ENCODE peak calls at places on chromosomes 12 and 14, in four cellular contexts. L is GM12878, Y is K562, I is HepG2. M is an unnamed sample.
A peak's percentile ranks its signal among the peaks of the same experiment; 100 is the strongest.

GRCh38 chr12:113659416-113659815 is 187.7 kb upstream of the LHX5 start:
- DNase-seq in L (no peak), Y (no peak), I (no peak), M (no peak)

GRCh38 chr14:75449703-75450102 is 21.9 kb downstream of the JDP2 start:
- DNase-seq in L (no peak), Y (no peak), I (no peak), M (no peak)

GRCh38 chr12:41228066-41228820 is 40.1 kb downstream of the PDZRN4 start:
- DNase-seq in L (no peak), Y (no peak), I (no peak), M (no peak)

GRCh38 chr14:25001096-25001982 is 48.6 kb downstream of the STXBP6 start:
- DNase-seq in L (no peak), Y (no peak), I (no peak), M (no peak)

GRCh38 chr12:20483776-20484175 is 115.4 kb downstream of the PDE3A start:
- DNase-seq in L (no peak), Y (no peak), I (no peak), M (no peak)

GRCh38 chr12:52395761-52396434 is 10.2 kb downstream of the KRT82 start:
- DNase-seq in L (no peak), Y (peak; percentile 57), I (peak; percentile 33), M (peak; percentile 21)

GRCh38 chr12:70831538-70831937 is 89.0 kb downstream of the PTPRR start:
- DNase-seq in L (no peak), Y (no peak), I (no peak), M (no peak)

GRCh38 chr14:61406198-61406597 is 84.8 kb downstream of the PRKCH start:
- DNase-seq in L (no peak), Y (no peak), I (no peak), M (peak; percentile 26)

GRCh38 chr12:2395352-2395977 is 342.7 kb downstream of the CACNA1C start:
- DNase-seq in L (no peak), Y (peak; percentile 73), I (peak; percentile 29), M (peak; percentile 79)

GRCh38 chr14:59325906-59326305 is 137.4 kb downstream of the DAAM1 start:
- DNase-seq in L (no peak), Y (no peak), I (no peak), M (no peak)

GRCh38 chr12:22982635-22983034 is 357.7 kb downstream of the ETNK1 start:
- DNase-seq in L (no peak), Y (no peak), I (no peak), M (no peak)

GRCh38 chr14:104332634-104333270 is 194.4 kb downstream of the KIF26A start:
- DNase-seq in L (no peak), Y (no peak), I (no peak), M (no peak)

GRCh38 chr12:70248916-70249315 is 5.7 kb downstream of the CNOT2 start:
- DNase-seq in L (no peak), Y (no peak), I (no peak), M (no peak)

GRCh38 chr14:72847721-72848120 is 46.2 kb downstream of the DPF3 start:
- DNase-seq in L (no peak), Y (no peak), I (no peak), M (no peak)

GRCh38 chr12:69002969-69003368 is 70.0 kb upstream of the CPM start:
- DNase-seq in L (no peak), Y (no peak), I (no peak), M (no peak)

GRCh38 chr12:68613209-68613904 is 2.7 kb downstream of the RAP1B start:
- DNase-seq in L (no peak), Y (no peak), I (no peak), M (no peak)

GRCh38 chr14:61192970-61193369 is 88.2 kb downstream of the TMEM30B start:
- DNase-seq in L (no peak), Y (no peak), I (no peak), M (no peak)

GRCh38 chr12:52836042-52836466 is 1.9 kb upstream of the KRT79 start:
- DNase-seq in L (no peak), Y (peak; percentile 50), I (no peak), M (no peak)

GRCh38 chr12:63982787-63983186 is 138.3 kb downstream of the SRGAP1 start:
- DNase-seq in L (no peak), Y (no peak), I (no peak), M (no peak)

GRCh38 chr12:98799822-98800221 is 154.7 kb downstream of the APAF1 start:
- DNase-seq in L (no peak), Y (no peak), I (no peak), M (no peak)

GRCh38 chr14:91038439-91038838 is 22.0 kb downstream of the RPS6KA5 start:
- DNase-seq in L (no peak), Y (no peak), I (no peak), M (no peak)

GRCh38 chr12:56518570-56518969 is 3.0 kb upstream of the RBMS2 start:
- DNase-seq in L (no peak), Y (no peak), I (peak; percentile 38), M (no peak)

GRCh38 chr12:119624971-119625370 is 31.4 kb downstream of the TMEM233 start:
- DNase-seq in L (no peak), Y (no peak), I (no peak), M (no peak)

GRCh38 chr12:4766445-4766844 is 46.2 kb downstream of the GALNT8 start:
- DNase-seq in L (no peak), Y (no peak), I (no peak), M (no peak)

GRCh38 chr12:24491968-24492367 is 456.9 kb downstream of the BCAT1 start:
- DNase-seq in L (no peak), Y (no peak), I (no peak), M (no peak)

GRCh38 chr12:3962661-3963483 is 89.7 kb upstream of the PARP11 start:
- DNase-seq in L (no peak), Y (no peak), I (no peak), M (no peak)

GRCh38 chr12:111448831-111449790 is 43.4 kb downstream of the SH2B3 start:
- DNase-seq in L (no peak), Y (no peak), I (no peak), M (no peak)

GRCh38 chr12:124790650-124791400 is 72.8 kb downstream of the SCARB1 start:
- DNase-seq in L (no peak), Y (no peak), I (no peak), M (no peak)

GRCh38 chr14:104938960-104939359 is 14.3 kb downstream of the PLD4 start:
- DNase-seq in L (no peak), Y (no peak), I (no peak), M (no peak)

GRCh38 chr12:67145692-67146091 is 123.5 kb upstream of the CAND1 start:
- DNase-seq in L (no peak), Y (no peak), I (no peak), M (no peak)

GRCh38 chr12:67148265-67148664 is 120.9 kb upstream of the CAND1 start:
- DNase-seq in L (no peak), Y (no peak), I (no peak), M (no peak)

GRCh38 chr12:67151891-67152290 is 117.3 kb upstream of the CAND1 start:
- DNase-seq in L (no peak), Y (no peak), I (no peak), M (no peak)

GRCh38 chr12:67147447-67147846 is 121.7 kb upstream of the CAND1 start:
- DNase-seq in L (no peak), Y (no peak), I (no peak), M (no peak)

DNA sequence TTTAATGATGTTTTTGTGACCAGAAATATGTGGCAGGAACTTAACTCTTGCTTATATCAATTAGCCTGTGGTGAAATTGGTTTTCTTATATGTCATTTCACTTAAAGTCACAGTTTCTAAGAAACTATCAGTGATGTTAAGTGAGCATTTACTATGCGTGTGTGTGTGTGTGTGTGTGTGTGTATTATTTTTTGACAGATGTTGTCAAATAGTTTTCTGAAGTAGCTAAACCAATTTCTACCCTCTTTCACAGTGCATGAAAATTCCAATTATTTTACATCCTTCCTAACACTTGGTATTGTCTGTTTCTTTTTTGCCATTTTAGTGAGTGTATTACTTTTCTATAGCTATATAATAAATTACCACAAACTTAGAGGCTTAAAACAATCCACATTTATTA is 122.1 kb upstream of the CAND1 start:
- DNase-seq in L (no peak), Y (no peak), I (no peak), M (no peak)
- TF ChIP-seq TARDBP in L (no peak), Y (no peak), I (no peak), M (no peak)

GRCh38 chr12:14261861-14262260 is 103.6 kb upstream of the ATF7IP start:
- DNase-seq in L (no peak), Y (no peak), I (no peak), M (no peak)

GRCh38 chr12:14263742-14264141 is 101.7 kb upstream of the ATF7IP start:
- DNase-seq in L (no peak), Y (no peak), I (peak; percentile 41), M (no peak)

GRCh38 chr12:14262771-14263511 is 102.5 kb upstream of the ATF7IP start:
- DNase-seq in L (no peak), Y (no peak), I (no peak), M (no peak)

GRCh38 chr12:14264777-14265176 is 100.7 kb upstream of the ATF7IP start:
- DNase-seq in L (no peak), Y (no peak), I (no peak), M (no peak)

DNA sequence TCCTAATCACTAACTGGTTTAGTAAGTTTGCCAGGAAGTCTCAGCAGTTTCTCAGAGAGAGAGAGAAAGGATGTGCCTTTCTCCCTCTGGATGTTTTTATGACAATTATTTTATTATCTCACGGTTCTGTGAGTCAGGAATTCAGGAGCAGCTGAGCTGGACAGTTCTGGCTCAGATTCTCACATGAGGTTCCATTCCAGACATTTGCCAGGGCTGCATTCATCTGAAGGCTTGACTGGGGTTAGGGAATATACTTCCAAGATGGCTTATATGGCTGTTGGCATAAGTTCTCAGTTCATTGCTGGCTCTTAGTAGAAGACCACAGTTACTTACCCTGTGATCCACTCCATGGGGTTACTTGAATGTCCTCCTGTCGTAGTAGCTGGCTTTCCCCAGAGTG is 101.2 kb upstream of the ATF7IP start:
- DNase-seq in L (no peak), Y (no peak), I (no peak), M (no peak)
- TF ChIP-seq BHLHE40 in L (no peak), Y (no peak), I (no peak), M (no peak)

GRCh38 chr12:133130038-133130807 is at the start of the genes ZNF10 and ZNF891:
- DNase-seq in L (peak; percentile 76), Y (peak; percentile 94), I (peak; percentile 90), M (peak; percentile 90)

GRCh38 chr12:133124674-133125073 is 5.4 kb downstream of the ZNF891 start:
- DNase-seq in L (no peak), Y (no peak), I (no peak), M (no peak)

GRCh38 chr12:133130808-133131128 is 341 bp downstream of the ZNF10 start:
- DNase-seq in L (no peak), Y (no peak), I (no peak), M (no peak)

DNA sequence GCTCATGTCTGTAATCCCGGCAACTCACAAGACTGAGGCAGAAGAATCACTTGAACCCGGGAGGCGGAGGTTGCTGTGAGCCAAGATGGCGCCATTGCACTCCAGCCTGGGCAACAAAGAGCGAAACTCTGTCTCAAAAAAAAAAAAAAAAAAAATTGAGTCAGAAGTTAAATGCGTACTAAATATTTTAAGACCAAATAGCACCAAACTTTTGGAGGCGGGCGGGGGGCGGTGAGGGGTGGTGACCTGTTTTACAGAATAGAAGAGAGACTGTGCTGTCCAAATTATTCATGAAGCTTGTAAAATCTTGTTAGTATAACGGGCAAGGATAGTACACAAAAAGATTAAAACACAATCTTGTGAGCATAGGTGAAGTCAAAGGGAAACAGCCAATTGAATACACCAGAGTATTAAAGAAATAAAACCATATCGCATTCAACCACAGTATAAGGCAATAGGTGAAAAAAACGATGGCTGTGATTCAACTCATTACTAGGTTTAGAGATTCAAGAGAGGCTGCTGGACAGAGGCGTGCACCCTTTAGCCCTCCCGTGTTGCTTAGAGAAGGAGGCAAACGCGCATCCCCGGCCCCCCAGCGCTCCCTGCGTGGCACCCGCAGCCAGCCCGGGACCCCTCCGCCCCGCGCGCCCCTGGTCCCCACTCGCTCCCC is 571 bp downstream of the ZNF891 start:
- DNase-seq in L (no peak), Y (no peak), I (peak; percentile 2), M (no peak)
- TF ChIP-seq TARDBP in L (no peak), Y (no peak), I (no peak), M (no peak)

GRCh38 chr12:62750941-62751843 is 183.8 kb downstream of the PPM1H start:
- DNase-seq in L (no peak), Y (no peak), I (no peak), M (no peak)
- TF ChIP-seq BHLHE40 in L (no peak), Y (no peak), I (no peak), M (no peak)

M was measured in HEK293T.